ENCODE peak calls at places on chromosome 13, in four cellular contexts. E is tibial nerve, B is fibroblast of pulmonary artery, U is cardiac fibroblast. M is an unnamed sample.

GRCh38 chr13:48976677-48977625 is 1.2 kb downstream of the FNDC3A start:
- DNase-seq in E (no peak), B (peak), U (peak), M (no peak)

GRCh38 chr13:96229356-96229755 is 139.4 kb downstream of the HS6ST3 start:
- DNase-seq in E (no peak), B (peak), U (peak), M (peak)

GRCh38 chr13:71677114-71677513 is 189.9 kb downstream of the DACH1 start:
- DNase-seq in E (no peak), B (no peak), U (no peak), M (no peak)

GRCh38 chr13:60754691-60755090 is 357.7 kb downstream of the TDRD3 start:
- DNase-seq in E (no peak), B (no peak), U (no peak), M (no peak)

GRCh38 chr13:29749401-29750177 is 100.8 kb downstream of the UBL3 start:
- DNase-seq in E (no peak), B (peak), U (no peak), M (no peak)

GRCh38 chr13:44470623-44471562 is 97.3 kb downstream of the SERP2 start:
- DNase-seq in E (no peak), B (peak), U (peak), M (no peak)

GRCh38 chr13:43573361-43573740 is 213.4 kb downstream of the ENOX1 start:
- DNase-seq in E (no peak), B (peak), U (no peak), M (no peak)

GRCh38 chr13:38735655-38736440 is 49.0 kb downstream of the FREM2 start:
- DNase-seq in E (no peak), B (no peak), U (no peak), M (no peak)

GRCh38 chr13:113875829-113876228 is 12.0 kb upstream of the GAS6 start:
- DNase-seq in E (no peak), B (no peak), U (no peak), M (no peak)

GRCh38 chr13:24746618-24747247 is 17.2 kb upstream of the RNF17 start:
- DNase-seq in E (no peak), B (no peak), U (no peak), M (peak)

GRCh38 chr13:23867027-23867491 is 22.1 kb downstream of the MIPEP start:
- DNase-seq in E (no peak), B (peak), U (peak), M (no peak)

GRCh38 chr13:43251967-43252366 is 228.6 kb downstream of the DNAJC15 start:
- DNase-seq in E (no peak), B (no peak), U (no peak), M (no peak)

GRCh38 chr13:112680741-112681360 is 9.0 kb upstream of the ATP11A start:
- DNase-seq in E (no peak), B (no peak), U (no peak), M (no peak)

GRCh38 chr13:114035583-114036501 is 62.0 kb upstream of the C13orf46 start:
- DNase-seq in E (peak), B (peak), U (no peak), M (peak)

GRCh38 chr13:61466280-61466679 is 50.6 kb upstream of the PCDH20 start:
- DNase-seq in E (no peak), B (no peak), U (no peak), M (peak)

GRCh38 chr13:98994896-98995295 is 17.0 kb upstream of the DOCK9 start:
- DNase-seq in E (no peak), B (no peak), U (no peak), M (no peak)

DNA sequence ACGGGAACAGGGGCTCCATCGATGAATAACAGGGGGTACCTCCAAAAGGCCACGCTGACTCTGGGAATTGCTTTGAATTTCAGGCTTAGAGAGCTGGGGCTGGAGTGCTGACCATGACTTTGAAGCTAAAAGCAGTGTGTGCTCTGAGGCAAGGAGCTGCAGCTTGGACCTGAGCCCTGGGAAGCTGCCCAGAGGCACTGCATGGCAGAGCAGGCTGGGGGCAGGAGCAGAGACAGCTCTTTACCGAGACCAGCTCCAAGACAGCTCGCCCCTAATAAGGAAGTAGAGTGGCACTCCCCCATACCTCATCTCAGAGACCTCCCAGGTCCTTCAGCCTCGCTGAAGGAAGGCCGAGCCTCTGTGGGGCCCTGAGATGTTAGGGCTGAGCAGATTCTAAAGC is 200.2 kb downstream of the COL4A1 start:
- DNase-seq in E (no peak), B (peak), U (peak), M (no peak)
- TF ChIP-seq CTCF in E (no peak), B (no peak), U (no peak), M (no peak)

DNA sequence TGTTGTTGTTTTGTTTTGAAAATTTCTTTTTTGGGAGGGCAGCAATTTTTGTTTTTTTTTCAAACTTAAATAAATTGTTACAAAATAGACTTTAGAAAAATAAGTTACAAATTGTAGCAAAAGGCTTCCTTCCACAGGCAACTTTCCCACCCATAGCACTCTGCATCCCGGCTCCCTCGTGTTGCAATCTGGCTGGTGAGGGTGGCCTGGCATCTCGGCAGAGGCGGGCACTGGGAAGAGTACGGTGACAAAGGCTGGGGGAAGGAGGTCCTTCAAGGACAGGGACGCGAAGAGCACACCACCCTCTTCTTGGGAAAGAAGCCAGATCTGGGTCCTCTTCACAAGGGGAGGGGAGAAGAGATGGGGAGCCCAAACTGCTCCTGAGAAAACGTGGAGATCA is 379.7 kb downstream of the OLFM4 start:
- DNase-seq in E (no peak), B (no peak), U (no peak), M (no peak)
- TF ChIP-seq CTCF in E (no peak), B (no peak), U (no peak), M (no peak)

GRCh38 chr13:47859129-47859528 is 141.9 kb downstream of the SUCLA2 start:
- DNase-seq in E (no peak), B (no peak), U (no peak), M (no peak)
- TF ChIP-seq CTCF in E (no peak), B (no peak), U (no peak), M (no peak)

DNA sequence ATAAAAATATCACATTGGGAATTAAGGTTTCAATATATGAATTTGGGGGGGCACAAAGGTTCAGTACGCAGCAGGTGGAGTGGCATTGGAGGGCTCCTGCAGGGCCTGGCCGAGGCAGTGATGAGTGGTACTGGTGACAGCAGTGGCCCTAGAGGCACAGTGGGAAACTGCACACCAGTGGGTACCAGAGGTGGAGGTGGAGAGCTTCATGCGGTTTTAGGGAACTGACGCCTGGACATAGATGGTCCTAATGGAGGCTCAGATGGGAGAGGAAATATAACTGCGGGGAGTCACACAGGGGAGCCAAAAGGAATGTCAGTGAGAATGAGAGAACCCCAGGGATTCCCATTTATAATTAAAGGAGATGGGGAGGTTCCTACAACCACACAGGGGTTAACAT is 156.2 kb downstream of the COG6 start:
- DNase-seq in E (no peak), B (no peak), U (no peak), M (no peak)
- TF ChIP-seq CTCF in E (no peak), B (no peak), U (no peak), M (no peak)

GRCh38 chr13:40973409-40973808 is 45.7 kb downstream of the ELF1 start:
- DNase-seq in E (no peak), B (no peak), U (no peak), M (no peak)

GRCh38 chr13:40970803-40971202 is 48.3 kb downstream of the ELF1 start:
- DNase-seq in E (no peak), B (no peak), U (no peak), M (no peak)

GRCh38 chr13:40971321-40971720 is 47.8 kb downstream of the ELF1 start:
- DNase-seq in E (no peak), B (no peak), U (no peak), M (no peak)

GRCh38 chr13:40975441-40975840 is 43.7 kb downstream of the ELF1 start:
- DNase-seq in E (no peak), B (no peak), U (no peak), M (no peak)

GRCh38 chr13:40974460-40975407 is 44.4 kb downstream of the ELF1 start:
- DNase-seq in E (no peak), B (peak), U (peak), M (peak)
- TF ChIP-seq CTCF in E (peak), B (peak), U (peak), M (no peak)

DNA sequence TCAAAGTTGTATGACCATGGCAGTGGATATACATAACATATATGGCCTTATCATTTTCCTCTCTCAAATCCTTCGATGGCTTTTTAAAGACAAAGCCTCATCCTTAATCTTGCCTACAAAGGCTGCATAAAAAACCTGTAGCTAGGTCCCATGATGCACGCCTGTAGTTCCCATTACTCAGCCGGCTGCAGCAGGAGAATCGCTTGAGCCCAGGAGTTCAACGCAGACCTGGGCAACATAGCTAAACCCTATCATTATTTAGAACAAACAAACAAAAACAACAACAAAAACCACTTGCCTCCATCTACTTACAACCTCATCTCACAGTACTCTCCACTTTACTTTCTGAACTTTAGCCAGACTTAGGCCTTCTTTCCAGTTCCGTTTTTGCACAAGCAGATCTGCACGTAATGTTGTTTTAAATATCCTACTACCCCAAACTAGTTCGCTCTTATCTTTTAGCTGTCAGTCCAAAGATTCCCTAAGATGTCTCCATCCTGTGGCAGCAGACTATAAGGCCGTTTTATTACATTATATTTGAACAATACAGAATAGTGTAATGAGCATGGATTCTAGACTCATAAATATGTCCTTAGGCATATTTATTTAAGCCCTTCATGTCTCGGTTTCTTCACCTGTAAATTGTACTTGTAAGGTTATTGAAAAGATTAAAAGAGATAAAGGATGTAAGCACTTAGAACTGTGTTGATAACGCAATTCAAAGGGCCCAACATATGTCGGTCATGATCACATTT is 969 bp upstream of the POMP start:
- DNase-seq in E (no peak), B (peak), U (peak), M (no peak)
- TF ChIP-seq CTCF in E (no peak), B (peak), U (peak), M (no peak)

GRCh38 chr13:31947105-31947504 is 84.5 kb upstream of the FRY start:
- DNase-seq in E (no peak), B (no peak), U (no peak), M (no peak)
- TF ChIP-seq CTCF in E (no peak), B (no peak), U (no peak), M (no peak)